ENCODE peak calls at places on chromosomes 2 and 18, in nine cellular contexts. Q is left lung; S is central memory CD8-positive, alpha-beta T cell; P is T-helper 17 cell; H is pancreas; R is lower lobe of right lung; X is sciatic nerve; A is CD4-positive, alpha-beta T cell; Z is PC-3. B is an unnamed sample.
A peak's percentile ranks its signal among the peaks of the same experiment; 100 is the strongest.

GRCh38 chr2:101788995-101789970 is 91.8 kb downstream of the MAP4K4 start:
- ATAC-seq in Q (no peak), S (no peak), P (no peak), H (peak; percentile 61), R (no peak), X (no peak), A (no peak), Z (no peak), B (no peak)

GRCh38 chr2:242020196-242021004 is 150.9 kb downstream of the RTP5 start:
- ATAC-seq in Q (no peak), S (no peak), P (no peak), H (peak; percentile 74), R (no peak), X (peak; percentile 86), A (no peak), Z (no peak), B (no peak)

GRCh38 chr2:210899131-210899530 is 342.7 kb downstream of the CPS1 start:
- ATAC-seq in Q (no peak), S (no peak), P (no peak), H (no peak), R (no peak), X (no peak), A (no peak), Z (peak; percentile 79), B (no peak)

GRCh38 chr2:230589497-230590015 is 123.1 kb upstream of the CAB39 start:
- ATAC-seq in Q (peak; percentile 37), S (peak; percentile 46), P (peak; percentile 61), H (no peak), R (peak; percentile 49), X (no peak), A (peak; percentile 37), Z (no peak), B (peak; percentile 56)

GRCh38 chr2:101265893-101266499 is 13.3 kb downstream of the CNOT11 start:
- ATAC-seq in Q (peak; percentile 91), S (no peak), P (no peak), H (peak; percentile 72), R (peak; percentile 57), X (no peak), A (no peak), Z (peak; percentile 82), B (peak; percentile 89)

GRCh38 chr2:120463527-120463926 is 117.6 kb downstream of the INHBB start:
- ATAC-seq in Q (no peak), S (no peak), P (no peak), H (no peak), R (no peak), X (no peak), A (no peak), Z (peak; percentile 29), B (no peak)

GRCh38 chr2:46520108-46520507 is 40.7 kb downstream of the TMEM247 start:
- ATAC-seq in Q (peak; percentile 23), S (no peak), P (no peak), H (no peak), R (peak; percentile 52), X (peak; percentile 32), A (no peak), Z (no peak), B (no peak)

GRCh38 chr2:42569883-42570282 is 1.5 kb downstream of the MTA3 start:
- ATAC-seq in Q (no peak), S (no peak), P (no peak), H (no peak), R (no peak), X (no peak), A (no peak), Z (peak; percentile 52), B (no peak)

GRCh38 chr2:170974304-170974993 is 45.4 kb downstream of the GORASP2 start:
- ATAC-seq in Q (peak; percentile 50), S (no peak), P (no peak), H (peak; percentile 6), R (peak; percentile 57), X (peak; percentile 35), A (no peak), Z (no peak), B (peak; percentile 30)

GRCh38 chr2:154537845-154538244 is 160.7 kb upstream of the KCNJ3 start:
- ATAC-seq in Q (no peak), S (no peak), P (no peak), H (no peak), R (no peak), X (no peak), A (no peak), Z (no peak), B (no peak)

GRCh38 chr18:51279367-51279984 is 82.0 kb upstream of the MEX3C start:
- ATAC-seq in Q (no peak), S (no peak), P (no peak), H (no peak), R (no peak), X (no peak), A (no peak), Z (no peak), B (no peak)

GRCh38 chr18:48215876-48216638 is 193.1 kb downstream of the ZBTB7C start:
- ATAC-seq in Q (no peak), S (no peak), P (no peak), H (no peak), R (no peak), X (no peak), A (no peak), Z (no peak), B (peak; percentile 26)

GRCh38 chr2:119112230-119112629 is 46.3 kb downstream of the C1QL2 start:
- ATAC-seq in Q (peak; percentile 10), S (no peak), P (no peak), H (no peak), R (no peak), X (no peak), A (no peak), Z (no peak), B (no peak)

GRCh38 chr2:201070966-201071304 is 536 bp downstream of the HYCC2 start:
- ATAC-seq in Q (peak; percentile 2), S (peak; percentile 0), P (no peak), H (peak; percentile 26), R (no peak), X (no peak), A (no peak), Z (peak; percentile 14), B (no peak)

GRCh38 chr2:112701092-112701491 is 19.7 kb upstream of the NT5DC4 start:
- ATAC-seq in Q (peak; percentile 77), S (no peak), P (no peak), H (peak; percentile 77), R (peak; percentile 64), X (peak; percentile 75), A (no peak), Z (no peak), B (peak; percentile 31)

GRCh38 chr2:52220393-52220792 is 1188.5 kb upstream of the NRXN1 start:
- ATAC-seq in Q (peak; percentile 79), S (no peak), P (no peak), H (no peak), R (peak; percentile 81), X (no peak), A (no peak), Z (no peak), B (no peak)

GRCh38 chr2:8346238-8346637 is 335.6 kb upstream of the ID2 start:
- ATAC-seq in Q (no peak), S (peak; percentile 87), P (no peak), H (no peak), R (no peak), X (no peak), A (no peak), Z (no peak), B (no peak)

GRCh38 chr18:22276334-22276713 is 106.9 kb downstream of the GATA6 start:
- ATAC-seq in Q (no peak), S (no peak), P (no peak), H (no peak), R (peak; percentile 37), X (no peak), A (no peak), Z (no peak), B (peak; percentile 28)

GRCh38 chr2:178513876-178514275 is 33.6 kb downstream of the PLEKHA3 start:
- ATAC-seq in Q (no peak), S (no peak), P (no peak), H (no peak), R (no peak), X (no peak), A (no peak), Z (no peak), B (no peak)

GRCh38 chr2:30109856-30110255 is 37.0 kb upstream of the YPEL5 start:
- ATAC-seq in Q (no peak), S (no peak), P (no peak), H (no peak), R (no peak), X (no peak), A (no peak), Z (no peak), B (no peak)

GRCh38 chr2:102424754-102425153 is 1.8 kb downstream of the IL18RAP start:
- ATAC-seq in Q (no peak), S (peak; percentile 14), P (no peak), H (no peak), R (no peak), X (no peak), A (no peak), Z (no peak), B (peak; percentile 26)

GRCh38 chr2:191881982-191882816 is 35.3 kb upstream of the CAVIN2 start:
- ATAC-seq in Q (no peak), S (no peak), P (no peak), H (no peak), R (no peak), X (no peak), A (no peak), Z (no peak), B (peak; percentile 9)

GRCh38 chr2:161139098-161139987 is 20.9 kb upstream of the TANK start:
- ATAC-seq in Q (peak; percentile 9), S (peak; percentile 55), P (peak; percentile 61), H (peak; percentile 37), R (no peak), X (peak; percentile 68), A (peak; percentile 29), Z (no peak), B (no peak)

GRCh38 chr2:192604295-192604694 is 409.6 kb upstream of the TMEFF2 start:
- ATAC-seq in Q (no peak), S (no peak), P (no peak), H (no peak), R (no peak), X (no peak), A (no peak), Z (no peak), B (no peak)

GRCh38 chr2:168976034-168976654 is 55.0 kb downstream of the ABCB11 start:
- ATAC-seq in Q (no peak), S (no peak), P (no peak), H (no peak), R (no peak), X (no peak), A (peak; percentile 29), Z (no peak), B (no peak)

GRCh38 chr2:147033046-147033445 is 811.8 kb upstream of the ACVR2A start:
- ATAC-seq in Q (no peak), S (no peak), P (no peak), H (no peak), R (no peak), X (no peak), A (no peak), Z (no peak), B (no peak)

GRCh38 chr18:63476666-63477065 is at the start of gene SERPINB5:
- ATAC-seq in Q (peak; percentile 81), S (no peak), P (no peak), H (no peak), R (peak; percentile 78), X (no peak), A (no peak), Z (peak; percentile 74), B (peak; percentile 91)

GRCh38 chr2:29117636-29118303 is 2.6 kb downstream of the CLIP4 start:
- ATAC-seq in Q (peak; percentile 19), S (no peak), P (no peak), H (peak; percentile 61), R (peak; percentile 41), X (no peak), A (no peak), Z (peak; percentile 47), B (peak; percentile 40)

GRCh38 chr2:1744446-1745170 is at the start of gene PXDN:
- ATAC-seq in Q (peak; percentile 56), S (no peak), P (no peak), H (peak; percentile 31), R (peak; percentile 68), X (peak; percentile 61), A (no peak), Z (peak; percentile 52), B (peak; percentile 9)

GRCh38 chr18:8337216-8337615 is 272.0 kb upstream of the RAB12 start:
- ATAC-seq in Q (peak; percentile 17), S (no peak), P (no peak), H (no peak), R (peak; percentile 61), X (no peak), A (no peak), Z (no peak), B (no peak)

GRCh38 chr18:12726774-12727550 is 24.1 kb downstream of the PSMG2 start:
- ATAC-seq in Q (peak; percentile 91), S (no peak), P (peak; percentile 76), H (peak; percentile 93), R (peak; percentile 75), X (peak; percentile 56), A (peak; percentile 67), Z (peak; percentile 74), B (peak; percentile 74)

B was measured in esophagus mucosa.